ENCODE peak calls at places on chromosomes 1 and 21, in seven cellular contexts. Z is H1, F is K562, O is HCT116, T is GM12878, Q is SK-N-SH, U is HepG2. A is an unnamed sample.

GRCh38 chr1:42551150-42551549 is 88.1 kb downstream of the CCDC30 start:
- DNase-seq in U (no peak), F (no peak), T (no peak), O (no peak), Z (no peak), Q (no peak), A (no peak)

GRCh38 chr1:36622741-36623648 is 140.3 kb upstream of the CSF3R start:
- DNase-seq in Q (no peak), O (no peak), Z (no peak), F (no peak), U (peak), T (no peak), A (no peak)

GRCh38 chr1:74205236-74205635 is 7.2 kb downstream of the FPGT start:
- DNase-seq in Q (no peak), U (no peak), Z (no peak), T (no peak), O (no peak), F (no peak), A (no peak)

GRCh38 chr1:110319332-110320167 is 19.6 kb upstream of the RBM15 start:
- DNase-seq in O (no peak), U (no peak), Q (no peak), F (no peak), T (no peak), Z (no peak), A (no peak)

GRCh38 chr1:221736714-221737113 is 5.2 kb downstream of the DUSP10 start:
- DNase-seq in F (no peak), U (no peak), Z (no peak), T (no peak), Q (no peak), O (no peak), A (no peak)

GRCh38 chr1:51331206-51332100 is 1.1 kb upstream of the TTC39A start:
- DNase-seq in O (peak), U (peak), F (peak), Z (no peak), T (peak), Q (peak), A (peak)

GRCh38 chr1:61797045-61797755 is 54.9 kb downstream of the PATJ start:
- DNase-seq in O (no peak), F (no peak), Z (no peak), U (no peak), Q (no peak), T (no peak), A (no peak)

GRCh38 chr1:85047472-85048295 is 616 bp downstream of the MCOLN3 start:
- DNase-seq in F (no peak), Z (no peak), T (no peak), O (no peak), Q (peak), U (no peak), A (no peak)

GRCh38 chr21:38241029-38241740 is 15.6 kb upstream of the KCNJ15 start:
- DNase-seq in F (no peak), Q (no peak), T (no peak), U (no peak), Z (no peak), O (no peak), A (no peak)

GRCh38 chr1:16612332-16613172 is 812 bp downstream of the NBPF1 start:
- DNase-seq in Q (peak), U (peak), Z (no peak), F (peak), T (no peak), O (no peak), A (peak)

GRCh38 chr1:21139601-21140000 is 37.1 kb downstream of the EIF4G3 start:
- DNase-seq in Q (peak), O (no peak), Z (no peak), U (no peak), T (no peak), F (no peak), A (no peak)

GRCh38 chr21:42233067-42233981 is 14.4 kb downstream of the ABCG1 start:
- DNase-seq in T (peak), Q (peak), Z (no peak), U (peak), F (peak), O (no peak), A (no peak)

GRCh38 chr1:5508669-5509330 is 483.4 kb downstream of the NPHP4 start:
- DNase-seq in O (no peak), Z (no peak), U (no peak), T (no peak), Q (no peak), F (no peak), A (no peak)

GRCh38 chr1:43760745-43761343 is 53.5 kb downstream of the ST3GAL3 start:
- DNase-seq in Z (no peak), Q (no peak), F (no peak), U (no peak), O (no peak), T (no peak), A (no peak)

GRCh38 chr1:168081373-168082007 is 55.2 kb downstream of the GPR161 start:
- DNase-seq in Z (no peak), F (no peak), O (no peak), U (no peak), Q (no peak), T (no peak), A (no peak)

GRCh38 chr21:33133912-33134311 is 64.0 kb downstream of the OLIG1 start:
- DNase-seq in U (no peak), T (no peak), Q (no peak), F (no peak), O (no peak), Z (no peak), A (peak)

GRCh38 chr1:67060811-67061218 is 6.9 kb upstream of the SLC35D1 start:
- DNase-seq in U (peak), F (no peak), Z (no peak), O (peak), Q (no peak), T (no peak), A (no peak)

GRCh38 chr1:21914880-21915640 is 22.1 kb downstream of the HSPG2 start:
- DNase-seq in Q (peak), T (no peak), F (peak), Z (no peak), U (no peak), O (no peak), A (no peak)

GRCh38 chr1:153774780-153775431 is at the start of gene SLC27A3:
- DNase-seq in F (peak), Z (peak), Q (peak), U (no peak), T (no peak), O (peak), A (peak)

GRCh38 chr1:36540056-36540455 is 57.3 kb upstream of the CSF3R start:
- DNase-seq in T (no peak), F (no peak), Z (no peak), Q (no peak), O (no peak), U (no peak), A (no peak)

GRCh38 chr1:32919811-32920733 is 18.9 kb upstream of the TMEM54 start:
- DNase-seq in Z (no peak), Q (no peak), O (no peak), U (no peak), T (no peak), F (no peak), A (no peak)

GRCh38 chr1:172697463-172698100 is 38.7 kb downstream of the FASLG start:
- DNase-seq in Q (no peak), F (no peak), U (no peak), T (no peak), O (no peak), Z (no peak), A (no peak)

GRCh38 chr1:156726549-156727226 is 1.6 kb upstream of the METTL25B start:
- DNase-seq in O (peak), Z (no peak), U (peak), T (no peak), Q (peak), F (peak), A (no peak)
- H3K9ac ChIP-seq in O (peak), Z (no peak), U (peak), T (peak), Q (peak), F (peak), A (peak)

GRCh38 chr1:187942986-187943385 is 1114.2 kb downstream of the PLA2G4A start:
- DNase-seq in Q (no peak), T (no peak), O (no peak), Z (no peak), F (no peak), U (no peak), A (no peak)

GRCh38 chr1:187938092-187938491 is 1109.3 kb downstream of the PLA2G4A start:
- DNase-seq in Q (no peak), T (no peak), F (no peak), O (no peak), Z (no peak), U (no peak), A (no peak)

GRCh38 chr1:187948170-187948794 is 1119.5 kb downstream of the PLA2G4A start:
- DNase-seq in T (peak), O (no peak), Q (no peak), Z (no peak), F (no peak), U (no peak), A (no peak)

GRCh38 chr1:187947359-187947758 is 1118.6 kb downstream of the PLA2G4A start:
- DNase-seq in U (no peak), Z (no peak), T (no peak), F (no peak), Q (no peak), O (no peak), A (no peak)

GRCh38 chr1:187943606-187944403 is 1115.1 kb downstream of the PLA2G4A start:
- DNase-seq in Z (no peak), T (no peak), O (no peak), Q (no peak), U (no peak), F (no peak), A (no peak)
- TF ChIP-seq YY1 in Z (no peak), T (no peak), O (no peak), Q (no peak), U (no peak), F (no peak), A (no peak)

DNA sequence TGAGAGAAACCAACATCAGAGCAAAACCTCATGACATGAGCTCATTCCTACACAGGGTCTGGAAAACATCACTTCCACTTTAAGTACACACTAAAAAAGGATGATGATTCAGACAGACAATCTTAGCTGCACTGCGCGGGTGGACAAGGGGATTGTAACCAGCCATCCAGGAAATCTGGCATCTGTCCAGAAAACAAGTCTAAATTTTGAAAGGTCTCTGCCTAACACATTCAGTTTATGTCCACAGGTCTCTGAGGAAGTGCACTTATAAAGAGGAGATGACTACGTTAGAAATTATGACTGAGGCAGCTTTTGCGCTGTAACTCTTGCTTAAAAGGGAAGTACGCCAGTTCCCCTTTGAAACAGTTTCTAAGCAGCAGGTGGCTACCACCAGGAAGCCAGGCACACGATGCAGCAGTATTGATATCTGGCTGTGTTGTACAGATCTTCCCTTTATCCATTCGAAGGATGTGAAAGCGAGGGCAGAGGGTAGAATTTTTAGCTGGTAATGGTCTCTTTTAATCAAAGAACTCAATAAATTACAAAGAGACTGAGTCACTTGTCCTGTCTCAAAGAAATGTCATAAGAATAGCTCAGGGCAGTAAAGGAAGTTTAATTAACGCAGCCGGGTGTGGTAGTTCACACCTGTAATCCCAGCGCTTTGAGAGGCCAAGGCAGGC is 128.0 kb downstream of the SETD4 start:
- DNase-seq in Q (no peak), U (no peak), O (peak), Z (no peak), T (peak), F (no peak), A (no peak)
- H3K9ac ChIP-seq in Q (no peak), U (no peak), O (no peak), Z (no peak), T (no peak), F (no peak), A (no peak)

GRCh38 chr1:204349602-204350001 is 10.1 kb downstream of the PLEKHA6 start:
- DNase-seq in Z (no peak), F (no peak), O (no peak), U (no peak), Q (no peak), T (no peak), A (no peak)

GRCh38 chr1:204350265-204350664 is 9.5 kb downstream of the PLEKHA6 start:
- DNase-seq in O (no peak), F (no peak), Z (no peak), T (no peak), U (no peak), Q (no peak), A (no peak)

GRCh38 chr1:204353213-204353910 is 6.4 kb downstream of the PLEKHA6 start:
- DNase-seq in F (no peak), T (no peak), Z (no peak), O (no peak), U (no peak), Q (no peak), A (no peak)

GRCh38 chr1:204348722-204349121 is 11.0 kb downstream of the PLEKHA6 start:
- DNase-seq in Z (no peak), F (peak), U (peak), Q (peak), T (no peak), O (no peak), A (no peak)

DNA sequence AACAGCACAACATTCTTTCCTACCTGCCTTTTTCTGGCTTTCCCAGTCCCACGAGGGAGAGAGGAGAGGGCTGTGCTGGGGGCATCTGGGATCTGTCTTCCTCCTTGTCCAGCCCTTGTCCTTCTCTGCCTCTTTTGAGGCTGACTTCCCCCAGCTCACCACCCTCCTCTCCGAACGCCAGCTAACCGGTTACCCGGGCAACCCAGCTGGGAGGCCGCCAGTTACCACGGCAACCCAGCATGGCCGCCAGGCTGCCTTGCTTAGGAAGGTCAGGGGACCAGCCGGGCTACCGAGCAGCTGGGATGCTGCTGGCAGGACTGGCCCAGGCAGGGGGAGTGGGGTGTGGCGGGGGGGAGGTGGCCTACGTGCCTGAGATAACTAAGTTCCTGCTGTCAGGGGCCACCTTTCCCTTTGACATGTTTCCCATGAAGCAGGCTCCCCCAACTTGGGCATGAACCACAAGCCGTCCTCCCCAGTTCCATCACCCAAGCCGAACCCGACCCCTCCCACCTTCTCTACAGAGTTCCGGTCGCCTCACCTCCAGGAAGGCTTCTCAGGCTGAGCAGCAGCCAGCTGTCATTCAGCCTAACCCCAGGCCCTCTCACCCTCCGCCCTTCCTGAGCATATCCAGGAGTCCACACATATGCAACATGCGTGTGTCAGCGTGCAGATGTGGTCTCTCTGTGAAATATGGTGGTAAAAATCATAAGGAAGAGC is 8.7 kb downstream of the PLEKHA6 start:
- DNase-seq in O (no peak), T (no peak), Q (peak), U (no peak), F (peak), Z (no peak), A (peak)
- TF ChIP-seq YY1 in O (no peak), T (peak), Q (peak), U (no peak), F (peak), Z (peak), A (peak)

GRCh38 chr1:227733309-227733705 is 1.8 kb downstream of the JMJD4 start:
- DNase-seq in F (no peak), O (no peak), T (no peak), U (no peak), Q (no peak), Z (no peak), A (no peak)
- H3K9ac ChIP-seq in F (peak), O (no peak), T (no peak), U (peak), Q (no peak), Z (no peak), A (peak)